ENCODE peak calls at places on chromosomes 7 and 10, in ten cellular contexts. W is GM04504, B is brain microvascular endothelial cell, K is Caki2, X is frontal cortex, Y is hepatic stellate cell, H is NCI-H1092 treated with DMSO at 0.1 percent for 48 hours, I is LHCN-M2, P is NCI-H2107, L is NCI-H226. Q is an unnamed sample.
A peak's percentile ranks its signal among the peaks of the same experiment; 100 is the strongest.

GRCh38 chr7:28018020-28018419 is 162.6 kb downstream of the JAZF1 start:
- DNase-seq in W (no peak), B (no peak), K (no peak), X (no peak), Y (no peak), H (no peak), I (no peak), P (no peak), L (no peak), Q (no peak)

GRCh38 chr7:117011419-117012260 is 58.3 kb downstream of the ST7 start:
- DNase-seq in W (no peak), B (no peak), K (no peak), X (no peak), Y (no peak), H (no peak), I (no peak), P (no peak), L (no peak), Q (no peak)

GRCh38 chr10:75238182-75239180 is 2.7 kb upstream of the COMTD1 start:
- DNase-seq in W (no peak), B (no peak), K (no peak), X (no peak), Y (no peak), H (no peak), I (no peak), P (no peak), L (no peak), Q (no peak)

GRCh38 chr10:30437039-30437781 is 3.2 kb downstream of the MAP3K8 start:
- DNase-seq in W (no peak), B (peak; percentile 69), K (peak; percentile 78), X (no peak), Y (no peak), H (no peak), I (no peak), P (no peak), L (peak; percentile 43), Q (no peak)

GRCh38 chr7:137669706-137670105 is 177.1 kb downstream of the DGKI start:
- DNase-seq in W (no peak), B (peak; percentile 56), K (peak; percentile 31), X (no peak), Y (no peak), H (no peak), I (peak; percentile 47), P (no peak), L (peak; percentile 54), Q (no peak)

GRCh38 chr10:114859227-114859626 is 37.6 kb downstream of the FHIP2A start:
- DNase-seq in W (no peak), B (no peak), K (no peak), X (no peak), Y (no peak), H (no peak), I (no peak), P (no peak), L (no peak), Q (no peak)

GRCh38 chr7:116075351-116076145 is 45.0 kb upstream of the TFEC start:
- DNase-seq in W (no peak), B (peak; percentile 5), K (peak; percentile 8), X (no peak), Y (no peak), H (no peak), I (peak; percentile 31), P (no peak), L (peak; percentile 9), Q (no peak)

GRCh38 chr10:5584895-5585516 is 60.2 kb downstream of the CALML3 start:
- DNase-seq in W (peak; percentile 83), B (peak; percentile 68), K (peak; percentile 85), X (no peak), Y (peak; percentile 50), H (peak; percentile 25), I (peak; percentile 80), P (no peak), L (peak; percentile 86), Q (no peak)

GRCh38 chr10:33190406-33190805 is 144.1 kb downstream of the NRP1 start:
- DNase-seq in W (no peak), B (no peak), K (no peak), X (no peak), Y (no peak), H (no peak), I (no peak), P (no peak), L (no peak), Q (no peak)

GRCh38 chr7:12884856-12885440 is 197.5 kb downstream of the ARL4A start:
- DNase-seq in W (no peak), B (no peak), K (peak; percentile 23), X (no peak), Y (no peak), H (no peak), I (peak; percentile 45), P (no peak), L (peak; percentile 81), Q (no peak)

GRCh38 chr7:5429857-5430611 is 6.4 kb upstream of the TNRC18 start:
- DNase-seq in W (no peak), B (no peak), K (no peak), X (no peak), Y (peak; percentile 53), H (peak; percentile 63), I (peak; percentile 44), P (no peak), L (no peak), Q (peak; percentile 11)

GRCh38 chr10:96846926-96847325 is 14.8 kb downstream of the LCOR start:
- DNase-seq in W (no peak), B (no peak), K (no peak), X (no peak), Y (no peak), H (no peak), I (no peak), P (no peak), L (no peak), Q (no peak)

GRCh38 chr10:103691723-103692380 is 163.5 kb downstream of the SH3PXD2A start:
- DNase-seq in W (no peak), B (no peak), K (no peak), X (no peak), Y (no peak), H (no peak), I (no peak), P (no peak), L (no peak), Q (no peak)

GRCh38 chr10:100168313-100168643 is 17.6 kb downstream of the ERLIN1 start:
- DNase-seq in W (no peak), B (no peak), K (no peak), X (no peak), Y (no peak), H (no peak), I (no peak), P (no peak), L (no peak), Q (no peak)

GRCh38 chr7:135666156-135666555 is 3.8 kb downstream of the STMP1 start:
- DNase-seq in W (no peak), B (peak; percentile 48), K (no peak), X (no peak), Y (no peak), H (no peak), I (no peak), P (no peak), L (no peak), Q (no peak)

GRCh38 chr10:51700228-51700835 is 937 bp upstream of the CSTF2T start:
- DNase-seq in W (no peak), B (peak; percentile 68), K (peak; percentile 14), X (no peak), Y (no peak), H (peak; percentile 75), I (peak; percentile 22), P (no peak), L (peak; percentile 62), Q (no peak)

GRCh38 chr10:50470345-50470744 is 153.4 kb downstream of the SGMS1 start:
- DNase-seq in W (no peak), B (no peak), K (no peak), X (no peak), Y (no peak), H (no peak), I (no peak), P (no peak), L (no peak), Q (no peak)

GRCh38 chr7:1341361-1341675 is 108.6 kb downstream of the UNCX start:
- DNase-seq in W (no peak), B (no peak), K (no peak), X (no peak), Y (no peak), H (no peak), I (no peak), P (no peak), L (no peak), Q (no peak)

GRCh38 chr7:154259396-154259795 is 207.2 kb downstream of the DPP6 start:
- DNase-seq in W (no peak), B (no peak), K (no peak), X (no peak), Y (no peak), H (no peak), I (no peak), P (no peak), L (no peak), Q (no peak)

GRCh38 chr7:6423942-6424701 is 23.6 kb downstream of the DAGLB start:
- DNase-seq in W (no peak), B (no peak), K (no peak), X (no peak), Y (no peak), H (no peak), I (no peak), P (no peak), L (peak; percentile 42), Q (peak; percentile 92)

GRCh38 chr10:72881291-72881690 is 12.2 kb upstream of the OIT3 start:
- DNase-seq in W (no peak), B (no peak), K (no peak), X (no peak), Y (no peak), H (no peak), I (no peak), P (no peak), L (no peak), Q (no peak)

GRCh38 chr10:62377026-62377415 is 2.9 kb downstream of the ZNF365 start:
- DNase-seq in W (no peak), B (no peak), K (no peak), X (no peak), Y (no peak), H (no peak), I (no peak), P (no peak), L (no peak), Q (no peak)

GRCh38 chr10:61992059-61992460 is 90.6 kb downstream of the ARID5B start:
- DNase-seq in W (no peak), B (peak; percentile 46), K (no peak), X (no peak), Y (no peak), H (no peak), I (peak; percentile 43), P (no peak), L (no peak), Q (no peak)

GRCh38 chr7:116138202-116138801 is 72.0 kb upstream of the TES start:
- DNase-seq in W (peak; percentile 35), B (peak; percentile 59), K (peak; percentile 35), X (peak; percentile 22), Y (peak; percentile 12), H (peak; percentile 59), I (peak; percentile 74), P (no peak), L (peak; percentile 49), Q (no peak)

GRCh38 chr7:101093907-101094306 is 8.6 kb downstream of the TRIM56 start:
- DNase-seq in W (peak; percentile 63), B (peak; percentile 64), K (no peak), X (no peak), Y (peak; percentile 85), H (no peak), I (peak; percentile 88), P (no peak), L (peak; percentile 25), Q (no peak)

GRCh38 chr7:145644426-145645154 is 472.0 kb upstream of the CNTNAP2 start:
- DNase-seq in W (no peak), B (no peak), K (peak; percentile 89), X (no peak), Y (no peak), H (no peak), I (no peak), P (no peak), L (no peak), Q (no peak)